ENCODE peak calls at places on chromosomes 5 and 9, in four cellular contexts. One of them, this sample, is unnamed.

GRCh38 chr9:21018177-21018576 is 13.3 kb downstream of the HACD4 start:
- DNase-seq in H9: no peak
- DNase-seq in mesendoderm: peak; percentile 62
- DNase-seq in H1: no peak
- DNase-seq in this sample: no peak

GRCh38 chr5:174030289-174030688 is 15.2 kb upstream of the NSG2 start:
- DNase-seq in H9: no peak
- DNase-seq in H1: no peak
- DNase-seq in mesendoderm: no peak
- DNase-seq in this sample: no peak

GRCh38 chr9:77457916-77458592 is 190.1 kb downstream of the GNA14 start:
- DNase-seq in H1: peak; percentile 77
- DNase-seq in H9: peak; percentile 80
- DNase-seq in mesendoderm: peak; percentile 86
- DNase-seq in this sample: peak; percentile 85

GRCh38 chr5:10856646-10857332 is 95.8 kb upstream of the DAP start:
- DNase-seq in mesendoderm: peak; percentile 92
- DNase-seq in H1: peak; percentile 92
- DNase-seq in H9: peak; percentile 88
- DNase-seq in this sample: peak; percentile 67

GRCh38 chr5:40052812-40053211 is 626.9 kb upstream of the PTGER4 start:
- DNase-seq in H9: no peak
- DNase-seq in H1: no peak
- DNase-seq in mesendoderm: no peak
- DNase-seq in this sample: peak; percentile 2

GRCh38 chr9:76866689-76867088 is 39.2 kb downstream of the PRUNE2 start:
- DNase-seq in H1: no peak
- DNase-seq in mesendoderm: peak; percentile 36
- DNase-seq in H9: no peak
- DNase-seq in this sample: peak; percentile 89

GRCh38 chr5:80781356-80781755 is 126.6 kb upstream of the DHFR start:
- DNase-seq in H9: no peak
- DNase-seq in H1: no peak
- DNase-seq in mesendoderm: no peak
- DNase-seq in this sample: no peak

GRCh38 chr5:7615566-7616061 is 219.7 kb downstream of the ADCY2 start:
- DNase-seq in H1: no peak
- DNase-seq in mesendoderm: peak; percentile 78
- DNase-seq in H9: no peak
- DNase-seq in this sample: peak; percentile 30

GRCh38 chr5:176533894-176534611 is 3.1 kb downstream of the RNF44 start:
- DNase-seq in H9: no peak
- DNase-seq in H1: no peak
- DNase-seq in mesendoderm: no peak
- DNase-seq in this sample: no peak

GRCh38 chr9:75265525-75265972 is 177.2 kb downstream of the OSTF1 start:
- DNase-seq in H1: peak; percentile 70
- DNase-seq in H9: peak; percentile 41
- DNase-seq in mesendoderm: peak; percentile 63
- DNase-seq in this sample: peak; percentile 42

GRCh38 chr9:72280913-72281500 is 84.0 kb downstream of the ZFAND5 start:
- DNase-seq in H9: peak; percentile 78
- DNase-seq in H1: peak; percentile 76
- DNase-seq in mesendoderm: peak; percentile 75
- DNase-seq in this sample: peak; percentile 77

GRCh38 chr5:124639095-124639665 is 107.3 kb downstream of the ZNF608 start:
- DNase-seq in mesendoderm: peak; percentile 97
- DNase-seq in H1: peak; percentile 62
- DNase-seq in H9: peak; percentile 63
- DNase-seq in this sample: peak; percentile 88
- H2AK5ac ChIP-seq in mesendoderm: no peak overlapping the region
- H2AK5ac ChIP-seq in H1: no peak overlapping the region
- H2AK5ac ChIP-seq in H9: no peak overlapping the region
- H2AK5ac ChIP-seq in this sample: no peak overlapping the region

DNA sequence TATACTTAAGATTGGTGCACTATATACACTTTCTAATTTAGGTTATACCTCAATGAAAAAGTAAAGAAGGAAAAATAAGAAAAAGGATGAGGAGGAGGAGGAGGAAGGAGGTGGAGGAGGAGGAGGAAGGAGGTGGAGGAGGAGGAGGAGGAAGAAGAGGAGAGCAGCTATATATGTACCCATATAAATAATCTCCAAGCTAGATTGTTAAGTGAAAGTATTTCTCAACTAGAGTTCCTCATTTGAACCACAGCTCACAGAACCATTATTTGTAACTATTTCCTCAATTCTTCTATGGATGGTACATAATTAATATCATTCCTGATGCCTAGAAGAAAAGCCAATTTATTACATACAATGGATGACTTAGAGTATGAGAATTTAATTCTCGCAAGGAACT is 19.9 kb upstream of the NREP start:
- DNase-seq in mesendoderm: no peak
- DNase-seq in H1: no peak
- DNase-seq in H9: no peak
- DNase-seq in this sample: no peak
- H3K4me1 ChIP-seq in mesendoderm: no peaks in the 10 kb centered on the region
- H3K4me1 ChIP-seq in H1: no peaks in the 10 kb centered on the region
- H3K4me1 ChIP-seq in H9: peaks cover 3% of the 10 kb centered on the region
- H3K4me1 ChIP-seq in this sample: peaks cover 4% of the 10 kb centered on the region

GRCh38 chr9:37953775-37954437 is 50.0 kb upstream of the SLC25A51 start:
- DNase-seq in H9: no peak
- DNase-seq in H1: no peak
- DNase-seq in mesendoderm: peak; percentile 56
- DNase-seq in this sample: peak; percentile 51
- H3K4ac ChIP-seq in H9: no peak overlapping the region
- H3K4ac ChIP-seq in H1: no peak overlapping the region
- H3K4ac ChIP-seq in mesendoderm: no peak overlapping the region
- H3K4ac ChIP-seq in this sample: no peak overlapping the region

GRCh38 chr9:115883467-115884329 is 269.9 kb upstream of the PAPPA start:
- DNase-seq in H9: peak; percentile 55
- DNase-seq in H1: no peak
- DNase-seq in mesendoderm: peak; percentile 61
- DNase-seq in this sample: peak; percentile 62

GRCh38 chr9:115888131-115888530 is 265.5 kb upstream of the PAPPA start:
- DNase-seq in mesendoderm: no peak
- DNase-seq in H9: no peak
- DNase-seq in H1: no peak
- DNase-seq in this sample: no peak

GRCh38 chr9:115882911-115883310 is 270.7 kb upstream of the PAPPA start:
- DNase-seq in mesendoderm: peak; percentile 22
- DNase-seq in H9: no peak
- DNase-seq in H1: no peak
- DNase-seq in this sample: no peak

GRCh38 chr9:115880221-115880620 is 273.4 kb upstream of the PAPPA start:
- DNase-seq in H9: no peak
- DNase-seq in mesendoderm: no peak
- DNase-seq in H1: no peak
- DNase-seq in this sample: no peak

DNA sequence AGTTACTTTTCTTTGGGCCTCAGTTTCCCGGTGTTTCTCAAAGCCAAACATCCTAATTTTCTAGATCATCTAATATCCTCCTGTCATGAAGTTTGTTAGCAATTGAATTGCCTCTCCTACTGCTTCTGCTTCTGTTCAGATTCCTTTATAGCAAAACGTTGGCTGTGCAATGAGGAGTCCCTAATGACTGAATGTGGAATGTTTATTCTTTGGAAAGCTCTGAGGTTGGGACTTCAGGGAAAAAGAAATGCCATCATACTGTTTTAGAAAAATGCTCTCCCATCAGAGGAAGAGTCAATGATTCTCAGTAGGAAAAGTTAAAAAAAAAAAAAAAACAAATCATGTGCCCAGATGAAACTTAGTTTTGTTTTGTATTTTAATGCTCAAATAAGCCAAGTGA is 268.7 kb upstream of the PAPPA start:
- DNase-seq in H9: no peak
- DNase-seq in mesendoderm: no peak
- DNase-seq in H1: no peak
- DNase-seq in this sample: no peak
- H2AK5ac ChIP-seq in H9: no peak overlapping the region
- H2AK5ac ChIP-seq in mesendoderm: no peak overlapping the region
- H2AK5ac ChIP-seq in H1: no peak overlapping the region
- H2AK5ac ChIP-seq in this sample: no peak overlapping the region

GRCh38 chr5:34924462-34924765 is 4.9 kb upstream of the DNAJC21 start:
- DNase-seq in H9: no peak
- DNase-seq in H1: no peak
- DNase-seq in mesendoderm: no peak
- DNase-seq in this sample: peak; percentile 72
- H3K4me1 ChIP-seq in H9: no peaks in the 10 kb centered on the region
- H3K4me1 ChIP-seq in H1: no peaks in the 10 kb centered on the region
- H3K4me1 ChIP-seq in mesendoderm: no peaks in the 10 kb centered on the region
- H3K4me1 ChIP-seq in this sample: peaks cover 4% of the 10 kb centered on the region

This sample was measured in trophoblast cell.